ENCODE peak calls at places on chromosomes 6 and 20, in eight cellular contexts. J is uterus, S is fibroblast of the aortic adventitia, E is fibroblast of lung, B is heart right ventricle, I is bronchial epithelial cell, P is lung, G is coronary artery. F is an unnamed sample.

GRCh38 chr20:11378252-11378651 is 539.4 kb upstream of the BTBD3 start:
- DNase-seq in J (no peak), S (no peak), E (no peak), B (no peak), I (no peak), P (no peak), G (no peak), F (no peak)

GRCh38 chr20:49384437-49385434 is 97.7 kb downstream of the KCNB1 start:
- DNase-seq in J (peak; percentile 67), S (peak; percentile 58), E (peak; percentile 15), B (peak; percentile 75), I (no peak), P (peak; percentile 46), G (peak; percentile 76), F (peak; percentile 74)

GRCh38 chr20:63635431-63636141 is 8.7 kb upstream of the GMEB2 start:
- DNase-seq in J (no peak), S (no peak), E (no peak), B (no peak), I (no peak), P (no peak), G (no peak), F (no peak)

GRCh38 chr6:116363759-116364158 is 7.0 kb upstream of the DSE start:
- DNase-seq in J (no peak), S (peak; percentile 58), E (peak; percentile 74), B (no peak), I (peak; percentile 47), P (no peak), G (no peak), F (peak; percentile 62)

GRCh38 chr6:2909718-2910117 is 6.6 kb upstream of the SERPINB9 start:
- DNase-seq in J (no peak), S (no peak), E (peak; percentile 24), B (no peak), I (peak; percentile 17), P (no peak), G (peak; percentile 38), F (no peak)

GRCh38 chr6:44045672-44046015 is 81.6 kb downstream of the MRPL14 start:
- DNase-seq in J (no peak), S (peak; percentile 52), E (no peak), B (peak; percentile 78), I (no peak), P (no peak), G (no peak), F (no peak)

GRCh38 chr6:160733045-160733646 is 31.1 kb downstream of the PLG start:
- DNase-seq in J (peak; percentile 16), S (peak; percentile 48), E (peak; percentile 36), B (peak; percentile 31), I (peak; percentile 53), P (peak; percentile 43), G (no peak), F (peak; percentile 64)

GRCh38 chr6:7721654-7722053 is 4.2 kb upstream of the BMP6 start:
- DNase-seq in J (no peak), S (peak; percentile 69), E (no peak), B (no peak), I (peak; percentile 47), P (no peak), G (no peak), F (peak; percentile 73)

GRCh38 chr6:141463237-141463977 is 669.3 kb upstream of the GJE1 start:
- DNase-seq in J (no peak), S (peak; percentile 79), E (peak; percentile 70), B (peak; percentile 36), I (peak; percentile 18), P (no peak), G (no peak), F (peak; percentile 73)

GRCh38 chr6:83008631-83009030 is 57.0 kb downstream of the UBE3D start:
- DNase-seq in J (no peak), S (no peak), E (no peak), B (no peak), I (no peak), P (no peak), G (no peak), F (no peak)

GRCh38 chr20:3705491-3705969 is 6.9 kb downstream of the SIGLEC1 start:
- DNase-seq in J (no peak), S (no peak), E (no peak), B (no peak), I (no peak), P (no peak), G (no peak), F (no peak)

GRCh38 chr6:39897699-39898098 is 36.6 kb downstream of the MOCS1 start:
- DNase-seq in J (no peak), S (no peak), E (no peak), B (no peak), I (no peak), P (no peak), G (no peak), F (no peak)

GRCh38 chr6:10014561-10014960 is 400.3 kb downstream of the TFAP2A start:
- DNase-seq in J (no peak), S (no peak), E (peak; percentile 26), B (no peak), I (no peak), P (no peak), G (no peak), F (no peak)

GRCh38 chr20:9949563-9949962 is 85.2 kb upstream of the ANKEF1 start:
- DNase-seq in J (no peak), S (peak; percentile 8), E (peak; percentile 32), B (no peak), I (no peak), P (no peak), G (no peak), F (peak; percentile 7)

GRCh38 chr6:40999498-41000070 is 39.4 kb downstream of the UNC5CL start:
- DNase-seq in J (peak; percentile 67), S (peak; percentile 66), E (peak; percentile 40), B (peak; percentile 64), I (peak; percentile 44), P (peak; percentile 65), G (no peak), F (peak; percentile 78)

GRCh38 chr6:40997256-40997957 is 41.6 kb downstream of the UNC5CL start:
- DNase-seq in J (no peak), S (peak; percentile 65), E (peak; percentile 83), B (no peak), I (peak; percentile 74), P (peak; percentile 32), G (no peak), F (peak; percentile 40)

GRCh38 chr6:40998661-40999060 is 40.4 kb downstream of the UNC5CL start:
- DNase-seq in J (no peak), S (no peak), E (no peak), B (peak; percentile 39), I (no peak), P (no peak), G (no peak), F (peak; percentile 4)

GRCh38 chr6:41000248-41000647 is 38.8 kb downstream of the UNC5CL start:
- DNase-seq in J (no peak), S (no peak), E (no peak), B (no peak), I (no peak), P (peak; percentile 30), G (no peak), F (no peak)

GRCh38 chr6:40996591-40997247 is 42.3 kb downstream of the UNC5CL start:
- DNase-seq in J (no peak), S (no peak), E (no peak), B (no peak), I (peak; percentile 3), P (no peak), G (no peak), F (peak; percentile 2)
- H3K4me3 ChIP-seq in J (no peak overlapping the region), S (no peak overlapping the region), E (no peak overlapping the region), B (no peak overlapping the region), I (no peak overlapping the region), P (no peak overlapping the region), G (no peak overlapping the region), F (no peak overlapping the region)

DNA sequence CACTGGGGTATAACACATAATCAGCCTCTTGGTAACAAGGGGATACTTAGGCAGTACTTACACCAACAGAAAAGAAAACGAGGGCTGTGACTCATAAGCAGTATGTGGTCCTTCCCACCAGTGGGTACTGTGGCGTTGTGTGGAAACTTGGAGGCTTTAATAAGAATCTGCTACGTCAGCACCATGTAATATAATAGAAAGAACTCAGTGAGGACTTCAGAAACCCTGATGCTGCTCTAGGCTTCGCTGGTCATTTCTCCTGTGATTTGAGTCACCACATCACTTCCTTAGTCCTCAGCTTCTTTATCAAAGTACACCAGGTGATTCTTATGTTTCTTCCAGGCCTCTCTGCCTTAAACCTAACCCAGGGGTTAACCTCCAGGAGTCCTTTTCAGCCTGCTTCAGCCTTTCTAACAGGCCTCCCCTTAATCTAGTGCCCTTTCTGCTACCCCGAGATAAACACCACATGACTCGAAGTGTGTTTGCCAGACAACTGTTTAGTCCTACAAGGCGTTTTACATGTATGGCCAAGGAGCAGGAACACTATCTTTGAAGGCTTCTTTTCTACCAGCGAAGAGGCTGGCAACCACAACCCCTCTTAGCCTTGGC is 68.5 kb downstream of the FYN start:
- DNase-seq in J (no peak), S (peak; percentile 91), E (peak; percentile 94), B (no peak), I (no peak), P (no peak), G (no peak), F (peak; percentile 87)
- TF ChIP-seq CTCF in J (no peak), S (peak; percentile 36), E (peak; percentile 22), B (no peak), I (no peak), P (no peak), G (no peak), F (peak; percentile 24)

GRCh38 chr6:351867-352289 is 39.7 kb upstream of the IRF4 start:
- DNase-seq in J (no peak), S (no peak), E (no peak), B (no peak), I (no peak), P (no peak), G (no peak), F (no peak)

GRCh38 chr6:353642-354614 is 37.6 kb upstream of the IRF4 start:
- DNase-seq in J (no peak), S (no peak), E (no peak), B (no peak), I (no peak), P (no peak), G (no peak), F (no peak)

GRCh38 chr6:351011-351866 is 40.3 kb upstream of the IRF4 start:
- DNase-seq in J (no peak), S (no peak), E (no peak), B (no peak), I (no peak), P (no peak), G (no peak), F (no peak)

GRCh38 chr6:352474-352873 is 39.1 kb upstream of the IRF4 start:
- DNase-seq in J (no peak), S (no peak), E (no peak), B (no peak), I (no peak), P (no peak), G (no peak), F (no peak)

GRCh38 chr6:352896-353470 is 38.6 kb upstream of the IRF4 start:
- DNase-seq in J (no peak), S (no peak), E (no peak), B (no peak), I (no peak), P (no peak), G (no peak), F (no peak)
- H3K4me3 ChIP-seq in J (no peak overlapping the region), S (no peak overlapping the region), E (no peak overlapping the region), B (no peak overlapping the region), I (no peak overlapping the region), P (no peak overlapping the region), G (no peak overlapping the region), F (no peak overlapping the region)

DNA sequence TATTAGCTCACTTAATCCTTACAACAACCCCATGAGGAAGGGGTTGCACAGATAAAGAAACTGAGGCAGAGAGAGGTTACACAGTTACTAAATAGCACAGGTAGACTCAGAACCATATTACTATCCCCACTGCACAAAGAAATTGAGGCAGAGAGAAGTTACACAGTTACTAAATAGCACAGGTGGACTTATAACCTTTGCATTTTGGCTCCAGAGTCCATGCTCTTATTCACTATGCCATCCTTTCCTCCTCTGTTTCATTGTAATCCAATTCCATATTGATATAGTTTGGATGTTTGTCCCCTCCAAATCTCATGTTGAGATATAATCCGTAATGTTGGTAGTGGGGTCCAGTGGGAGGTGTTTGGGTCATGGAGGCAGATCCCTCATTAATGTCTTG is 3.5 kb downstream of the TDP2 start:
- DNase-seq in J (no peak), S (no peak), E (no peak), B (no peak), I (no peak), P (no peak), G (no peak), F (no peak)
- TF ChIP-seq CTCF in J (no peak), S (no peak), E (no peak), B (no peak), I (no peak), P (no peak), G (no peak), F (no peak)